ENCODE peak calls at places on chromosome 20, in five cellular contexts. S, W, A, B and M are unnamed samples.

GRCh38 chr20:6700563-6701328 is 66.7 kb upstream of the BMP2 start:
- ATAC-seq in W (no peak), S (no peak), B (no peak), A (peak; percentile 7), M (peak; percentile 55)

GRCh38 chr20:38242848-38243449 is 17.6 kb downstream of the KIAA1755 start:
- ATAC-seq in B (no peak), A (no peak), W (peak; percentile 76), S (no peak), M (no peak)

GRCh38 chr20:6590891-6591679 is 176.4 kb upstream of the BMP2 start:
- ATAC-seq in W (no peak), S (no peak), A (no peak), B (no peak), M (no peak)

GRCh38 chr20:49699200-49699992 is 14.3 kb downstream of the B4GALT5 start:
- ATAC-seq in A (peak; percentile 90), S (no peak), B (no peak), W (peak; percentile 56), M (no peak)

GRCh38 chr20:44183282-44183681 is 3.7 kb downstream of the JPH2 start:
- ATAC-seq in S (no peak), W (no peak), B (no peak), A (no peak), M (no peak)

GRCh38 chr20:19885576-19885956 is 127.5 kb downstream of the RIN2 start:
- ATAC-seq in A (no peak), B (no peak), S (no peak), W (no peak), M (no peak)

GRCh38 chr20:44409132-44409600 is 53.7 kb downstream of the HNF4A start:
- ATAC-seq in S (no peak), A (no peak), B (no peak), W (no peak), M (no peak)

GRCh38 chr20:2093883-2094282 is 7.7 kb upstream of the STK35 start:
- ATAC-seq in W (no peak), S (no peak), A (peak; percentile 85), B (no peak), M (no peak)

GRCh38 chr20:33211817-33212424 is 5.2 kb upstream of the BPIFA3 start:
- ATAC-seq in A (peak; percentile 72), S (peak; percentile 94), W (peak; percentile 93), B (no peak), M (no peak)

GRCh38 chr20:57265649-57266250 is 691 bp downstream of the BMP7 start:
- ATAC-seq in W (no peak), B (no peak), S (peak; percentile 4), A (no peak), M (no peak)

GRCh38 chr20:44532981-44533331 is 11.1 kb upstream of the SERINC3 start:
- ATAC-seq in A (no peak), S (no peak), W (no peak), B (no peak), M (no peak)

GRCh38 chr20:5474646-5475550 is 158.1 kb upstream of the PROKR2 start:
- ATAC-seq in A (no peak), S (no peak), W (no peak), B (no peak), M (no peak)

GRCh38 chr20:42972591-42972990 is 217.1 kb downstream of the PTPRT start:
- ATAC-seq in W (no peak), A (no peak), S (no peak), B (no peak), M (no peak)

GRCh38 chr20:56540415-56540814 is 7.4 kb downstream of the FAM209B start:
- ATAC-seq in S (no peak), A (no peak), W (peak; percentile 55), B (no peak), M (no peak)

GRCh38 chr20:54114109-54114508 is 43.7 kb upstream of the BCAS1 start:
- ATAC-seq in A (no peak), W (no peak), S (no peak), B (no peak), M (no peak)

GRCh38 chr20:60008130-60008808 is 50.0 kb downstream of the CDH26 start:
- ATAC-seq in W (no peak), B (no peak), S (no peak), A (peak; percentile 35), M (no peak)

GRCh38 chr20:16366548-16366947 is 206.7 kb downstream of the KIF16B start:
- ATAC-seq in A (no peak), B (no peak), W (no peak), S (no peak), M (no peak)

GRCh38 chr20:1033751-1034419 is 31.8 kb upstream of the RSPO4 start:
- ATAC-seq in B (no peak), W (no peak), S (no peak), A (peak; percentile 46), M (no peak)

GRCh38 chr20:5297280-5298004 is 19.3 kb downstream of the PROKR2 start:
- ATAC-seq in A (no peak), B (no peak), S (peak; percentile 96), W (no peak), M (no peak)

GRCh38 chr20:10579942-10580341 is 93.9 kb downstream of the JAG1 start:
- ATAC-seq in A (no peak), B (no peak), W (no peak), S (no peak), M (no peak)

GRCh38 chr20:2005831-2006426 is 12.1 kb upstream of the PDYN start:
- ATAC-seq in B (no peak), W (peak; percentile 56), S (peak; percentile 89), A (peak; percentile 73), M (no peak)

GRCh38 chr20:6178537-6178936 is 55.7 kb upstream of the FERMT1 start:
- ATAC-seq in A (no peak), B (no peak), S (peak; percentile 61), W (no peak), M (no peak)

GRCh38 chr20:37243076-37243936 is 18.3 kb downstream of the GHRH start:
- ATAC-seq in B (peak; percentile 31), W (peak; percentile 71), A (no peak), S (peak; percentile 47), M (peak; percentile 28)

GRCh38 chr20:25328954-25329498 is 61.6 kb downstream of the ABHD12 start:
- ATAC-seq in S (peak; percentile 44), A (no peak), B (peak; percentile 57), W (no peak), M (no peak)

GRCh38 chr20:58471161-58471834 is 43.9 kb downstream of the APCDD1L start:
- ATAC-seq in S (peak; percentile 40), A (no peak), B (peak; percentile 23), W (peak; percentile 69), M (peak; percentile 70)

GRCh38 chr20:57397693-57398108 is 6.5 kb downstream of the RBM38 start:
- ATAC-seq in S (no peak), W (no peak), B (no peak), A (peak; percentile 0), M (no peak)

GRCh38 chr20:63651942-63652191 is 1.4 kb downstream of the STMN3 start:
- ATAC-seq in S (peak; percentile 1), B (no peak), A (no peak), W (peak; percentile 4), M (no peak)

GRCh38 chr20:21702553-21703467 is 2.7 kb upstream of the PAX1 start:
- ATAC-seq in A (peak; percentile 88), W (peak; percentile 98), S (peak; percentile 91), B (no peak), M (no peak)
- TF ChIP-seq POLR2AphosphoS5 in A (no peak), W (no peak), S (no peak), B (no peak), M (no peak)

GRCh38 chr20:31879143-31879987 is 8.9 kb downstream of the TTLL9 start:
- ATAC-seq in A (peak; percentile 98), S (peak; percentile 99), B (peak; percentile 98), W (peak; percentile 99), M (peak; percentile 99)
- TF ChIP-seq EP300 in A (no peak), S (no peak), B (no peak), W (no peak), M (no peak)

DNA sequence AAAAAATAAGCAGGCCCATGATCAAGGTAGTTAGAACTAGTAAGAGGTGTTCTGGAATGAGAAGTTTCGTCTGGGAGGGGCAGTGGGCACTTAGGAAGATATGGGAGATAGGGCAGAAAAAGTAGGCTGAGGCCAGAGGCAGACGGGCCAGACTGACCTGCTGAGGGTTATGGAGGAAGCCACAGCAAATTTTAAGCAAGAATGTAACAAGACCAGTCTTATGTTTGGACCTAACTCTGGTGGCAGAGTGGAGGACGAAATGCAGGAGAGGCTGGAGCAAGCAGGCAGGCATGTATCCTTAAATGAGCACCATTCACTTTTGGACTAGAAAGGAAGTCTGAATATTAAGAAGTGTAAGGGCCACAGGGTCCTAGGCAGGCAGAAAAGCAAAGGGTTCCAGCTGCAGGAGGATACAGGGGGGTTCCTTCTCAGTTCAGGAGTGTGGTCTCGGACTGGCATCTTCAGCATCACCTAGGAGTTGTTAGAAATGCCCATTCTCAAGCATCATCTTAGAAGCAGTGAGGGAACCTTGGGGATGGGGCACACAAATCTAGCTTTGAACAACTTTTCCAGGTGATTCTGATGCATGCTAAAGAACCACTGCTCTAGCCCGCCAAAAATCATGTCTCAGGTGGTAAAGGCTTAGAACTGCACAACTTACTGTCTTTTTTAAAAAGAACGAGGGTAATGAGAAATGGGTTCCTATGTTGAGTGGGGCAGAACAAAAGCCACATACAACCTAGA is 1.7 kb upstream of the DSTN start:
- ATAC-seq in B (no peak), W (no peak), A (no peak), S (no peak), M (no peak)
- TF ChIP-seq POLR2AphosphoS5 in B (no peak), W (no peak), A (no peak), S (no peak), M (no peak)

GRCh38 chr20:46964299-46965123 is 69.9 kb downstream of the EYA2 start:
- ATAC-seq in S (no peak), W (no peak), A (no peak), B (no peak), M (no peak)

GRCh38 chr20:46960536-46960935 is 65.9 kb downstream of the EYA2 start:
- ATAC-seq in W (no peak), A (no peak), S (no peak), B (no peak), M (no peak)

GRCh38 chr20:46963196-46963529 is 68.5 kb downstream of the EYA2 start:
- ATAC-seq in A (no peak), B (no peak), W (no peak), S (no peak), M (no peak)

GRCh38 chr20:46963758-46964181 is 69.1 kb downstream of the EYA2 start:
- ATAC-seq in B (no peak), S (no peak), W (no peak), A (no peak), M (no peak)

GRCh38 chr20:46962452-46963195 is 68.0 kb downstream of the EYA2 start:
- ATAC-seq in S (no peak), B (no peak), A (no peak), W (no peak), M (no peak)
- TF ChIP-seq EP300 in S (no peak), B (no peak), A (no peak), W (no peak), M (no peak)

DNA sequence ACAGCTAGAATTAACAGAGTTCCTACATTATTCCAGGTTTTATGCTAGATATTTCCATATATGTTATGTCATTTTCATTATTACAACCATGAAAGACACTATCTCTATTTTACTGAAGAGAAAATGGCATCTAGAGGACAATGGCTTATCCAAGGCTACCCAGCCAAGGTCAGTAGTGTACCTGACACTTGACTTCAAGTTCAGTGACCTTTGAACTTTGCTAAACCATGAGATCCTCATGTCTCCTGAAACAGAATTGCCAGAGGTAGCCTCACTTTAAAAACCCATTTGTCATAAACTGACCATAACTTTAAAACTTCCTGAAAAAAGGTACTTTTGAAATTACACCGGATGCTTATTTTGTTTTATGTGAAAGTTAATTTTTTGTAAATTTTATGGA is 14.4 kb downstream of the NAPB start:
- ATAC-seq in W (no peak), A (no peak), S (no peak), B (no peak), M (no peak)
- TF ChIP-seq POLR2AphosphoS5 in W (no peak), A (no peak), S (no peak), B (no peak), M (no peak)